ENCODE peak calls at places on chromosomes 7 and 10, in seven cellular contexts. U is K562, W is upper lobe of left lung, H is GM23338, Q is GM12878, F is HepG2, V is Panc1. S is an unnamed sample.

GRCh38 chr7:5797716-5798115 is 16.3 kb upstream of the RNF216 start:
- ATAC-seq in U (peak), W (no peak), H (no peak), Q (no peak), F (no peak), V (no peak), S (no peak)

GRCh38 chr7:36765605-36766004 is 41.3 kb upstream of the AOAH start:
- ATAC-seq in U (peak), W (peak), H (peak), Q (peak), F (no peak), V (peak), S (no peak)

GRCh38 chr7:157503229-157503628 is 166.4 kb downstream of the DNAJB6 start:
- ATAC-seq in U (no peak), W (no peak), H (no peak), Q (no peak), F (no peak), V (no peak), S (no peak)

GRCh38 chr7:91999631-92000571 is 59.2 kb downstream of the AKAP9 start:
- ATAC-seq in U (no peak), W (no peak), H (no peak), Q (no peak), F (no peak), V (no peak), S (no peak)

GRCh38 chr10:29598861-29599311 is 35.9 kb downstream of the SVIL start:
- ATAC-seq in U (no peak), W (peak), H (no peak), Q (peak), F (no peak), V (no peak), S (peak)

GRCh38 chr7:158055726-158056510 is 531.7 kb downstream of the PTPRN2 start:
- ATAC-seq in U (no peak), W (no peak), H (no peak), Q (no peak), F (no peak), V (no peak), S (no peak)

GRCh38 chr10:122347162-122347561 is 27.3 kb upstream of the PLEKHA1 start:
- ATAC-seq in U (no peak), W (no peak), H (no peak), Q (no peak), F (no peak), V (no peak), S (no peak)

GRCh38 chr7:140060788-140061606 is 1.8 kb downstream of the PARP12 start:
- ATAC-seq in U (peak), W (no peak), H (no peak), Q (no peak), F (no peak), V (no peak), S (no peak)

GRCh38 chr10:13820591-13821377 is 234.0 kb downstream of the PRPF18 start:
- ATAC-seq in U (no peak), W (no peak), H (peak), Q (peak), F (no peak), V (no peak), S (peak)

GRCh38 chr10:32378371-32379301 is 31.7 kb upstream of the EPC1 start:
- ATAC-seq in U (peak), W (peak), H (peak), Q (peak), F (peak), V (peak), S (peak)

GRCh38 chr10:32374605-32375004 is 27.6 kb upstream of the EPC1 start:
- ATAC-seq in U (no peak), W (no peak), H (no peak), Q (no peak), F (no peak), V (no peak), S (no peak)

GRCh38 chr10:32377458-32378370 is 30.8 kb upstream of the EPC1 start:
- ATAC-seq in U (peak), W (peak), H (no peak), Q (peak), F (no peak), V (peak), S (no peak)

GRCh38 chr10:32376027-32376426 is 29.1 kb upstream of the EPC1 start:
- ATAC-seq in U (no peak), W (no peak), H (no peak), Q (no peak), F (no peak), V (no peak), S (no peak)

DNA sequence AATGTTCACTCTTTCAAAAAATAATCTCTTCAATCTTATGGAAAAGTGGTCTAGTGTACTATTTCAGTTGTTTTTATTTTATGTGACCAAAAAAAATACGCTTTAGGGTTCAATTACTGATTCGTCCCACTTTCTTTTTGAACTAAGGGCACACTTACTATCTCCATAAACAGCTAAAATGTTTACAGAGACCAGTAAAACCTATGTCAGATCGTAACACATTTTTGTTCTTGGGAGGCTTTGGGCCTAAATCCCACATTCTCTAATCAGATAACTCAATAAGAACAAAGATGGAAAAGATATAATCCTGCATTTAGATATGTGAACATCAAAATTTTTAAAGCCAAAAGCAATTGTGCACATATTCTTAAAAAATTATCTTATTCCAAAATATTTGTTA is 29.8 kb upstream of the EPC1 start:
- ATAC-seq in U (no peak), W (no peak), H (no peak), Q (no peak), F (no peak), V (no peak), S (no peak)
- H3K27ac ChIP-seq in U (peak), W (peak), H (no peak), Q (peak), F (peak), V (peak), S (peak)

DNA sequence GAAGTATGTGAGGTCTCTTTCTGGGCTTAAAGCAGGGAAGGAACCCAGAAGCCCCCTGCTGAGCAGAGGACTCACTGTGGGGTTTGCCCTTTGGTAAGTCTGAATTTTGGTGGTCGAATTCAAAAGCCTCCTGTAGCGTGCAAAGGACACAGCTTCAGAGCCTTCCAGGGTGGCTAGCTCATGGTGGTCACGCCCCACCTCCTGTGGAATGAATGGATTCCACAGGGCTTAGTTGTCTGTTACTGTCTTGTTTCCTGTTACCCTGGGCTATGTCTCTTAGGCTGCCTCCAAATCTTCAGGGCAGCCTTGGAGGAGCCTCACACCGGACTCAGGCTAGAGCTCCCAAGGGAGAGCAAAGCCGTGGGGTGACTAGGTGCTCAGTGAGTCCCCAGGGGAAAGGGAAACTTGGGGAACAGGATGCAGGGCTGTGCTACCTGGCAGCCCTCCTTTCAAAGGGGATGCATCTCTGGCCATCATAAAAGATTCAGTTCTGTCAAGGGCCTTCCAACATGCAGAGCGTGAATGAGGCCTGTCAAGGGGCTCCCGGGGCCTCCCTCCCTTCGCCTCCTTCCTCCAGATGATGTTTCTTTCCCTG is 211.7 kb downstream of the CCSER2 start:
- ATAC-seq in U (no peak), W (peak), H (no peak), Q (peak), F (peak), V (peak), S (no peak)
- H3K4me3 ChIP-seq in U (no peak), W (peak), H (peak), Q (no peak), F (no peak), V (no peak), S (no peak)

GRCh38 chr10:88971668-88972067 is 18.9 kb upstream of the FAS start:
- ATAC-seq in U (no peak), W (peak), H (no peak), Q (no peak), F (no peak), V (no peak), S (peak)
- TF ChIP-seq POLR2AphosphoS5 in U (no peak), W (no peak), H (no peak), Q (no peak), F (no peak), V (no peak), S (peak)

DNA sequence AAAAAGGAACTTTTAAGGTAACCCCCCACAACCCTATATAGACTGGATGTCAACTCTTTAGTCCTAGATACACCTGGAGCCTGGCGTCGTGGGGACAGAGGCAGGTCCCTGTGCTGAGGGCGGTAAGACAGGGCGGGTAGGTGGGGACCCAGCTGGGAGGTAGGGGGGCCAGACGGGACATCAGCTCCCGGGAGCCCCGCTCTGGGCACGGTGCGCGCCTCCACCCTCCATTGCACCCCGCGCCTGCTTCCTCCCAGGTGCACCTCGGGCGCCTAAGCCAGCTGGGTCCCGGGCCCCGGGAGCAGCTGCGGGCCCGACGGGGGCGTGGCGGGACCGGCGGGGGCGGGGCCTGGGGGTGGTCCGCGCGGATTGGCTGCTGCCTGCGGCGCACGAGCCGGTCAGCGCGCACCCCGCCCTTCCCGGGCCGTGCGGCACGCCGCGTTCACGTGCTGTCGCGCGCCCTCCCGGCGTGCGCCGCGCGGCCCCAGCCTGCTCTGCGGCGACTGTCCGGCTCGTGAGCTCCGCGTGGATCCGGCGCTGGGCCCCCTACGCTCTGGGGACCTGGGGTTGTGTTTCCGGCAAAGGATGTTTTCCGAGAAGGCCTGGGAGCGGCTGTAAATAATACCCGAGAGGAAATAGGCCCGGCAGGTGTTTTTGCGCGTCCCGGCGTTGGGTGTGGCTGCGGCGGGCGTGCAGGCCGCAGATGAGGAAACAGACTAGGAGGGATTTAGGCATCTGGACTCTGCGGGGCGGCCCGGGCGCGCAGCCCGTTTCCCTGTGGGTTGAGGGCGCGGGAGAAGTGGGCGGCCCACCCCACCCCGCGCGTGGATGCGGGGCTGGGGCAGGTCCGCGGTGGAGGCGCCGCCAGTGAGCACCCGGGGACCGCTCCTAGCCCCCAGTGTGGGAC is 39.1 kb upstream of the PFKFB3 start:
- ATAC-seq in U (peak), W (peak), H (peak), Q (peak), F (no peak), V (peak), S (peak)
- H3K27ac ChIP-seq in U (peak), W (peak), H (no peak), Q (peak), F (no peak), V (peak), S (peak)

GRCh38 chr7:107472116-107472515 is 2.3 kb downstream of the GPR22 start:
- ATAC-seq in U (no peak), W (no peak), H (no peak), Q (no peak), F (no peak), V (no peak), S (no peak)
- H3K4me3 ChIP-seq in U (no peak), W (no peak), H (no peak), Q (no peak), F (no peak), V (no peak), S (no peak)

GRCh38 chr7:25963733-25964132 is 188.3 kb upstream of the NFE2L3 start:
- ATAC-seq in U (no peak), W (no peak), H (no peak), Q (no peak), F (no peak), V (no peak), S (no peak)

GRCh38 chr7:25953859-25954258 is 198.1 kb upstream of the NFE2L3 start:
- ATAC-seq in U (no peak), W (no peak), H (no peak), Q (peak), F (no peak), V (no peak), S (no peak)

GRCh38 chr7:25954395-25954794 is 197.6 kb upstream of the NFE2L3 start:
- ATAC-seq in U (no peak), W (no peak), H (no peak), Q (no peak), F (no peak), V (no peak), S (no peak)

GRCh38 chr7:25964483-25964961 is 187.5 kb upstream of the NFE2L3 start:
- ATAC-seq in U (no peak), W (no peak), H (no peak), Q (peak), F (no peak), V (no peak), S (no peak)

DNA sequence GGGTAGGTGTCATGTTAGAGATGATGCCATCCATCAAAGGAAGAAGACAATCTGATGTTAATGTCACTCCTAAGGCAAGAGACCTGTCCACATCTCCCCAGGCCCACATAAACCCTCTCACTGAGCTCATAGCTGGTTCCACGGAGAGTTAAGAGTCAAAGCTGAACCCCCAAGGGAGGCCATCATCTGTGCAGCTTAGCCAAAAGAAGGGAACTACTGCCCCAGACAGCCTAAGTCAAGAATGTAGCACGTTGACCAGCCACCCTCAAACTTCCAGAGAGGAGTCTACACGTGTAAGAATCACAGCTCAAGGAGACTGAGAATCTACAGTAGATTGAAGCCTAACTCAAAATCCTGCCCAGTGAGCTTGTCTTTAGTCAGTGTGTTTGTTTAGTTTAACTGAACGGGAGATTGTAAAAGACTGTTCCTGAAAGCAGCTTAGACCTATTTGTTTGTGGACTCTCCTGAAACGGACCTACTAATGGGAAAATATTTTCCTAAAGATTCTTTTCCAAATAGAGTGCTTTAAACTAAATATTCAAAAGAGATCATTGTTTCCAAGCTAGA is 192.7 kb upstream of the NFE2L3 start:
- ATAC-seq in U (no peak), W (no peak), H (no peak), Q (peak), F (no peak), V (no peak), S (no peak)
- TF ChIP-seq POLR2AphosphoS5 in U (no peak), W (no peak), H (no peak), Q (no peak), F (no peak), V (no peak), S (no peak)

GRCh38 chr10:12214093-12214492 is 18.1 kb downstream of the CDC123 start:
- ATAC-seq in U (no peak), W (no peak), H (no peak), Q (no peak), F (no peak), V (no peak), S (no peak)

GRCh38 chr10:12207114-12207513 is 11.1 kb downstream of the CDC123 start:
- ATAC-seq in U (no peak), W (no peak), H (no peak), Q (no peak), F (no peak), V (no peak), S (no peak)

GRCh38 chr10:12212454-12212853 is 16.5 kb downstream of the CDC123 start:
- ATAC-seq in U (no peak), W (no peak), H (no peak), Q (no peak), F (no peak), V (no peak), S (no peak)

GRCh38 chr10:12205082-12205481 is 9.1 kb downstream of the CDC123 start:
- ATAC-seq in U (no peak), W (no peak), H (no peak), Q (no peak), F (no peak), V (no peak), S (no peak)

GRCh38 chr10:12208460-12208859 is 12.5 kb downstream of the CDC123 start:
- ATAC-seq in U (peak), W (no peak), H (no peak), Q (no peak), F (no peak), V (no peak), S (no peak)
- H3K27ac ChIP-seq in U (peak), W (no peak), H (no peak), Q (no peak), F (no peak), V (no peak), S (no peak)

GRCh38 chr10:62689712-62690111 is 114.8 kb upstream of the ADO start:
- ATAC-seq in U (no peak), W (no peak), H (no peak), Q (peak), F (no peak), V (no peak), S (no peak)

GRCh38 chr10:62688971-62689700 is 115.4 kb upstream of the ADO start:
- ATAC-seq in U (no peak), W (no peak), H (no peak), Q (peak), F (no peak), V (no peak), S (no peak)

GRCh38 chr10:62691331-62691730 is 113.2 kb upstream of the ADO start:
- ATAC-seq in U (no peak), W (no peak), H (no peak), Q (peak), F (no peak), V (no peak), S (no peak)

GRCh38 chr10:62692085-62692484 is 112.4 kb upstream of the ADO start:
- ATAC-seq in U (no peak), W (no peak), H (peak), Q (no peak), F (no peak), V (no peak), S (no peak)

DNA sequence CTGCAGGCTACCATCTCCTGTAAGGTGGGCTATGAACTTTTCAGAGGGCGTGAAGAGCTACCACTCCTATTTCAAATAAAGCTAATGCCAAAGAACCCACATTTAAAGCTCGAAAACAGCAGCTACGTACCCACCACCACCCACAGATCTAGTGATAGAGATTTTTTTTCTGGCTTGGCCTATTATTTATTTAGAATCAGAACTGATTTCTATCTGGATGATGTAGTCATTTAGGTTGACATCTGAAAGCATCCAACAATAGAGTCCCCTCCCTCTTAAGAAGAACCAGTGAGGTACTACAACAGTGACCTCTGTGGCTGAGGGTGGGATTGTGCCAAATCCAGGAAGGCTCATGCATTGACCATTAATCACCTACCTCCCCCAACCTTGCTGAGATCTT is 113.8 kb upstream of the ADO start:
- ATAC-seq in U (peak), W (no peak), H (peak), Q (peak), F (no peak), V (no peak), S (no peak)
- H3K4me3 ChIP-seq in U (no peak), W (no peak), H (no peak), Q (no peak), F (no peak), V (no peak), S (no peak)

GRCh38 chr10:71848325-71849277 is 2.5 kb downstream of the PSAP start:
- ATAC-seq in U (no peak), W (no peak), H (no peak), Q (no peak), F (peak), V (no peak), S (no peak)
- TF ChIP-seq POLR2AphosphoS5 in U (no peak), W (no peak), H (no peak), Q (no peak), F (no peak), V (no peak), S (no peak)

GRCh38 chr10:79138449-79139123 is 69.8 kb downstream of the ZMIZ1 start:
- ATAC-seq in U (no peak), W (no peak), H (no peak), Q (no peak), F (no peak), V (no peak), S (no peak)

GRCh38 chr10:79142064-79142491 is 73.3 kb downstream of the ZMIZ1 start:
- ATAC-seq in U (no peak), W (peak), H (no peak), Q (no peak), F (no peak), V (no peak), S (peak)

GRCh38 chr10:79139124-79139835 is 70.5 kb downstream of the ZMIZ1 start:
- ATAC-seq in U (peak), W (peak), H (no peak), Q (no peak), F (no peak), V (no peak), S (peak)

GRCh38 chr10:79140906-79141305 is 72.1 kb downstream of the ZMIZ1 start:
- ATAC-seq in U (no peak), W (no peak), H (no peak), Q (no peak), F (no peak), V (no peak), S (no peak)

GRCh38 chr10:79140083-79140793 is 71.5 kb downstream of the ZMIZ1 start:
- ATAC-seq in U (no peak), W (no peak), H (no peak), Q (no peak), F (no peak), V (no peak), S (no peak)
- H3K27ac ChIP-seq in U (no peak), W (peak), H (no peak), Q (no peak), F (no peak), V (no peak), S (peak)

S was measured in gastroesophageal sphincter.